ENCODE peak calls at places on chromosomes 12 and 14, in eight cellular contexts. F is Panc1, H is GM06990, Y is GM12865, X is coronary artery, L is Karpas-422, M is fibroblast of lung, K is psoas muscle. G is an unnamed sample.

GRCh38 chr12:126547905-126548304 is 1482.7 kb downstream of the AACS start:
- DNase-seq in X (no peak), H (no peak), F (no peak), K (no peak), Y (no peak), M (no peak), L (no peak), G (no peak)

GRCh38 chr12:88716240-88716639 is 136.0 kb upstream of the KITLG start:
- DNase-seq in Y (no peak), L (no peak), M (no peak), X (no peak), K (no peak), H (no peak), F (no peak), G (no peak)

GRCh38 chr14:100827751-100828447 is 2.0 kb downstream of the MEG3 start:
- DNase-seq in X (no peak), H (no peak), Y (no peak), L (no peak), F (no peak), M (peak), K (no peak), G (no peak)

GRCh38 chr12:97921957-97922722 is 459.5 kb downstream of the RMST start:
- DNase-seq in X (no peak), M (peak), F (no peak), K (no peak), H (no peak), L (no peak), Y (no peak), G (no peak)

GRCh38 chr14:100767788-100768536 is 41.3 kb downstream of the DLK1 start:
- DNase-seq in K (no peak), X (no peak), L (no peak), Y (no peak), M (no peak), F (no peak), H (no peak), G (no peak)

GRCh38 chr12:102765736-102766135 is 151.3 kb downstream of the PAH start:
- DNase-seq in X (no peak), Y (no peak), M (peak), H (no peak), L (no peak), K (no peak), F (no peak), G (no peak)

GRCh38 chr14:52987042-52987441 is 36.2 kb upstream of the FERMT2 start:
- DNase-seq in L (no peak), X (no peak), H (no peak), F (no peak), M (no peak), K (no peak), Y (no peak), G (no peak)

GRCh38 chr12:109027767-109028166 is 6.9 kb upstream of the SVOP start:
- DNase-seq in X (no peak), F (no peak), H (no peak), Y (no peak), M (peak), L (no peak), K (no peak), G (no peak)

GRCh38 chr12:15268927-15269552 is 47.8 kb upstream of the RERG start:
- DNase-seq in H (peak), L (peak), K (no peak), F (peak), X (no peak), Y (peak), M (peak), G (peak)

GRCh38 chr12:1281683-1282366 is 290.8 kb downstream of the ERC1 start:
- DNase-seq in H (no peak), F (no peak), Y (no peak), M (peak), X (no peak), K (no peak), L (no peak), G (no peak)

GRCh38 chr14:82075566-82075965 is 541.9 kb upstream of the SEL1L start:
- DNase-seq in Y (peak), H (no peak), M (no peak), L (peak), X (no peak), F (no peak), K (no peak), G (no peak)

GRCh38 chr12:42282301-42282700 is 43.6 kb downstream of the ZCRB1 start:
- DNase-seq in X (no peak), K (no peak), F (no peak), H (no peak), M (no peak), L (peak), Y (no peak), G (no peak)

GRCh38 chr12:14896477-14897184 is 11.0 kb upstream of the MGP start:
- DNase-seq in M (peak), K (no peak), Y (no peak), F (no peak), H (no peak), X (no peak), L (no peak), G (no peak)

GRCh38 chr14:103519837-103520212 is 2.8 kb downstream of the CKB start:
- DNase-seq in F (no peak), M (no peak), H (no peak), X (peak), K (no peak), Y (no peak), L (no peak), G (no peak)

GRCh38 chr12:115474525-115475353 is 790.8 kb upstream of the TBX3 start:
- DNase-seq in H (no peak), F (no peak), K (no peak), M (no peak), X (no peak), Y (no peak), L (no peak), G (no peak)

GRCh38 chr14:91732439-91732838 is 553 bp upstream of the CATSPERB start:
- DNase-seq in H (no peak), K (no peak), L (no peak), X (no peak), Y (no peak), F (no peak), M (no peak), G (no peak)

GRCh38 chr12:57845478-57846284 is 848 bp downstream of the CTDSP2 start:
- DNase-seq in L (peak), X (peak), K (peak), H (peak), F (no peak), M (no peak), Y (peak), G (no peak)

GRCh38 chr12:49662998-49663843 is 39.9 kb downstream of the PRPF40B start:
- DNase-seq in H (peak), F (peak), L (peak), X (peak), Y (peak), M (peak), K (peak), G (peak)

GRCh38 chr12:12718853-12719252 is 1.7 kb downstream of the CDKN1B start:
- DNase-seq in K (no peak), M (peak), X (no peak), H (no peak), Y (no peak), L (peak), F (no peak), G (no peak)

GRCh38 chr14:47852278-47852677 is 176.9 kb upstream of the MDGA2 start:
- DNase-seq in H (no peak), F (no peak), M (no peak), K (no peak), X (no peak), Y (no peak), L (no peak), G (no peak)

GRCh38 chr12:14554281-14555008 is 13.2 kb downstream of the PLBD1 start:
- DNase-seq in Y (no peak), F (no peak), H (no peak), X (no peak), M (peak), L (no peak), K (peak), G (no peak)

GRCh38 chr12:11719678-11720099 is 70.2 kb downstream of the ETV6 start:
- DNase-seq in Y (no peak), K (peak), F (no peak), X (peak), H (no peak), M (peak), L (no peak), G (no peak)

GRCh38 chr12:5257763-5258475 is 174.0 kb upstream of the NTF3 start:
- DNase-seq in F (no peak), X (no peak), L (no peak), H (no peak), M (no peak), Y (no peak), K (no peak), G (no peak)

GRCh38 chr14:95668235-95668772 is 17.9 kb upstream of the TCL1B start:
- DNase-seq in H (no peak), M (no peak), L (no peak), Y (no peak), F (no peak), X (no peak), K (no peak), G (no peak)
- H3K4me3 ChIP-seq in H (no peak), M (no peak), L (no peak), Y (no peak), F (no peak), X (no peak), K (no peak), G (no peak)

DNA sequence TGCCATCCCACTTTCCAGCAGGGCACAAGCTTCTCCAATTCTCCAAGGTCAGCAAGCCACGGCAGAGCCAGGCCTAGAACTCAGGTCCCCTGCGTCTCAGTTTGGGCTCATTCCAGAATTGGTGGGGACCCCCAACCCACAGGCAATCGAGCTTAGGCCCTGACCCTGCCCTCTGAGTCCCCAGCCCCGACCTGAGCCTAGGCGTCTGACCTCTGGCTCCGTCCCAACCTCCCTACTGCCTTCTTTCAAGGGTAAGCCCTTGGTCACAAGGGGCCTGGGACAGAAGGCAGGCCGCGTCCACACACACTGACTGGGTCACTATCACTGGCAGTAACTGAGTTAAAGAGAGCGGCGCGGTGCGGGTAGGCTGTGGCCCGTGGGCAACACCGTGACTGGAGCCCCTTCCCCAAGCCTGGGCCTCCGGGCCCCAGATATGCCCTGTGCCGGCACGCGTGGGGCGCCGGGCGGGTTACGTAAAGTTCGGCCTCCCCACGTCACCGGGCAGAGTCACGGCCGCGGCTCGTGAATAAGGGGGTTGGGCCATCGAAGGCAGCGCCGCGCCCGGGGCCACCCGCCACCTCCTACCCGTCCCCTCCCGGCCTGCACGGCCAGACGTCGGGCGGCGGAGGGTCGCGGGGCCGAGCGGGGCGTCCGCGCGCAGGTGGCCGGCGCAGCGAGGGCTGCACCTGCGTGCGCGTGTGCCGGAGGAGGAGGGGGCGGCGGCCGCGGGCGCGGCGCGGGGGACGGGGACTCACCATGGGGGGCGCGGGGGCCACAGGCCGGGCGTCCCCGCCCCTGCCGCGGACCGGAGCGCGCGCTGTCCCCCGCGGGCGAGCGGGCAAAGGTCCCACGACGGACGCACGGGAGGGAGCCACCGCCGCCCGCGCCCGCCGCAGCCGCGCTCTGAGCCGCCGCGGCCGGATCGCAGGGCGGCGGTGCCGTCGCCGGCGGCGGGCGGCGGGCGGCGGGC is 517 bp downstream of the ANKRD9 start:
- DNase-seq in X (no peak), Y (no peak), H (no peak), F (no peak), K (peak), L (no peak), M (peak), G (no peak)
- H3K4me3 ChIP-seq in X (peak), Y (peak), H (peak), F (peak), K (peak), L (no peak), M (peak), G (peak)

GRCh38 chr14:73027984-73028383 is 1.1 kb upstream of the ZFYVE1 start:
- DNase-seq in L (no peak), X (no peak), F (no peak), Y (no peak), H (no peak), M (no peak), K (no peak), G (no peak)

GRCh38 chr14:73026243-73026844 is 562 bp downstream of the ZFYVE1 start:
- DNase-seq in X (no peak), F (no peak), M (no peak), Y (no peak), L (no peak), K (no peak), H (no peak), G (no peak)

GRCh38 chr14:73026845-73027542 is at the start of gene ZFYVE1:
- DNase-seq in Y (peak), K (peak), H (peak), L (peak), F (peak), X (peak), M (peak), G (peak)

GRCh38 chr14:73025544-73025943 is 1.4 kb downstream of the ZFYVE1 start:
- DNase-seq in F (no peak), M (peak), X (no peak), H (no peak), Y (no peak), L (peak), K (no peak), G (no peak)

DNA sequence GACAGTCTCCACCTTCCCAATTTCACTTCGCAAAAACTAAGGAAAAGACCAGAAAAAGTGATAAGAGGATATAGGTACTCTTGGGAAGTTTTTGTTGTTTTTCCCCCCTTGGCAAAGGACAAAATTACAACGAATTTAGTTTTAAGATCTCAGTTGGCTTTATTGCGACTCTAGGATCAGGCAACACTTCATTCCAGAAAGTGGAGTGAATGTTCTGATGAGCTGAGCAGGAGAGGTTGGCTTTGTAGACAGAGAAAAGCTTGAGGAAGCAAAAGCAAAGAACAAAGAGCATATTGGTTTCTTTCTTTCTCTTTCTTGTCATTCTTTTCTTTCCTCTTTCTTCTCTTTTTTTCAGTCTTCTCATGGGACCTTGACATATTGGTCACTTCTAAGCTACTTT is 640 bp upstream of the ZFYVE1 start:
- DNase-seq in F (no peak), Y (no peak), H (no peak), K (no peak), M (no peak), X (no peak), L (peak), G (no peak)
- H3K4me3 ChIP-seq in F (peak), Y (peak), H (peak), K (peak), M (peak), X (peak), L (peak), G (peak)

DNA sequence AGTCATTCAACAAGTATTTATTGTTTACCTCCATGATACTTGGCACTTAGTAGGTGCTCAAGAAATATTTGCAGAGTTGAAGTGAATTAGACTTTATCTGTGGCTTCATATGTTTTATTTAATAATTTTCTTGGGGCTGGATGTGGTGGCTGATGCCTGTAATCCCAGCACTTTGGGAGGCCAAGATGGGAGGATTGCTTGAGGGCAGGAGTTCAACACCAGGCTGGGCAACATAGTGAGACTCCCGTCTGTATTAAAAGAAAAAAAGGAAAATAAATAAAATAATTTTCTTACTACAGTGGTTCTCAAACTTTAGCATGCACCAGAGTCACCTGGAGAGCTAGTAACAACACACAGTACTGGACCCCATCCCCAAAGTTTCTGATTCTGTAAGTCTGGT is 905 bp downstream of the ADCK1 start:
- DNase-seq in F (no peak), K (no peak), X (no peak), Y (no peak), M (no peak), H (no peak), L (no peak), G (no peak)
- H3K4me3 ChIP-seq in F (peak), K (peak), X (peak), Y (peak), M (peak), H (peak), L (peak), G (peak)

GRCh38 chr12:131415781-131416180 is 295.1 kb upstream of the SFSWAP start:
- DNase-seq in K (no peak), M (no peak), L (peak), Y (peak), F (no peak), X (no peak), H (no peak), G (no peak)
- H3K4me3 ChIP-seq in K (no peak), M (no peak), L (no peak), Y (no peak), F (no peak), X (no peak), H (no peak), G (no peak)

DNA sequence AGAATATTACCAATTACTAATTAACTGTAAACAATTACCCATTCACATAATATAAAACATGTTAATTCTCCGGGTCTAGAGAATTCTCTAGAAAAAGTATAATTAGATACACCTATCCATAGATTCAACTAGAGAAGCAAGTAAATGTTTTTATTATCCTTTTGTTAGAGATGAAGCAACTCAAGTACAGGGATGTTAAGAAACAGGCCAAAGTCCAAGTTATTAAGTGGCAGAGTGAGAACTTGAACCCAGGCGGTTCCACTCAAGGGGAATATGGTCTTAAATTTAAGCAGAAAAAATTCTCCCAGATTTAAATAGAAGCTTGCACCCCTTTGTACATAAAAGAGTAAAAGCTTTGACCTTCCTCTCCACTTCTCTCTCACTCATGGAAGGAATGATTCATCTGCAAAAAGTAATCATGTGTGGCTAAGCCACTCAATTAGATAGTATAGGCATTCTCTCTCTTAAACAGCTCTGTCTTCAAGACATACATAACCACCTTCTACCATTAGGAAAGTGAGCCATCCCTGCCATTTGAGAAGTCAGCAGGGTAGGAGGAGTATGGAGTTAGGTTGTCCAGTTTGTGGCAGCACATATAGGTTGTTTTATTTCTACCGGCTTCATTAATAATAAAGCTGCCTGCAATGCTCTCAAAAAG is 34.1 kb downstream of the ERGIC2 start:
- DNase-seq in L (no peak), K (no peak), F (no peak), H (no peak), M (no peak), X (no peak), Y (no peak), G (no peak)
- H3K4me3 ChIP-seq in L (no peak), K (no peak), F (no peak), H (no peak), M (no peak), X (no peak), Y (no peak), G (no peak)